ENCODE peak calls at places on chromosome 15, in six cellular contexts. Y is K562, Q is H1, J is HepG2, E is GM12878, N is HCT116. I is an unnamed sample.

GRCh38 chr15:63049747-63050439 is 7.3 kb downstream of the TPM1 start:
- DNase-seq in Y (no peak), Q (no peak), J (peak; percentile 56), E (no peak), N (no peak), I (no peak)

GRCh38 chr15:75024102-75024636 is 779 bp downstream of the PPCDC start:
- DNase-seq in Y (peak; percentile 42), Q (no peak), J (no peak), E (no peak), N (no peak), I (peak; percentile 47)

GRCh38 chr15:89115547-89115946 is 27.3 kb downstream of the ABHD2 start:
- DNase-seq in Y (no peak), Q (no peak), J (no peak), E (no peak), N (no peak), I (no peak)

GRCh38 chr15:26261966-26262365 is 398.8 kb upstream of the ATP10A start:
- DNase-seq in Y (no peak), Q (no peak), J (no peak), E (no peak), N (no peak), I (no peak)

GRCh38 chr15:40446144-40446543 is 5.4 kb downstream of the BAHD1 start:
- DNase-seq in Y (no peak), Q (no peak), J (no peak), E (no peak), N (no peak), I (no peak)

GRCh38 chr15:66772967-66773873 is 71.2 kb downstream of the SMAD6 start:
- DNase-seq in Y (no peak), Q (no peak), J (peak; percentile 75), E (no peak), N (no peak), I (peak; percentile 55)

GRCh38 chr15:92780816-92781215 is 119.3 kb upstream of the CHD2 start:
- DNase-seq in Y (no peak), Q (no peak), J (no peak), E (no peak), N (no peak), I (peak; percentile 60)

GRCh38 chr15:69034352-69034751 is 19.9 kb downstream of the NOX5 start:
- DNase-seq in Y (no peak), Q (no peak), J (no peak), E (no peak), N (no peak), I (no peak)

GRCh38 chr15:69557340-69558137 is 104.9 kb downstream of the RPLP1 start:
- DNase-seq in Y (no peak), Q (no peak), J (peak; percentile 82), E (no peak), N (peak; percentile 55), I (no peak)

GRCh38 chr15:50256188-50257041 is 9.1 kb downstream of the HDC start:
- DNase-seq in Y (no peak), Q (no peak), J (no peak), E (no peak), N (peak; percentile 18), I (no peak)

GRCh38 chr15:45166792-45167630 is 20.8 kb downstream of the SHF start:
- DNase-seq in Y (peak; percentile 89), Q (peak; percentile 84), J (peak; percentile 62), E (peak; percentile 51), N (peak; percentile 59), I (peak; percentile 83)

GRCh38 chr15:29631076-29632070 is 190.9 kb downstream of the TJP1 start:
- DNase-seq in Y (no peak), Q (no peak), J (no peak), E (no peak), N (no peak), I (peak; percentile 30)

GRCh38 chr15:86382341-86382740 is 302.7 kb downstream of the AGBL1 start:
- DNase-seq in Y (no peak), Q (no peak), J (no peak), E (no peak), N (no peak), I (no peak)

GRCh38 chr15:56917652-56918045 is 795 bp upstream of the TCF12 start:
- DNase-seq in Y (no peak), Q (no peak), J (no peak), E (no peak), N (no peak), I (no peak)

GRCh38 chr15:74302821-74303359 is 64.6 kb downstream of the CYP11A1 start:
- DNase-seq in Y (peak; percentile 54), Q (peak; percentile 47), J (peak; percentile 11), E (no peak), N (no peak), I (peak; percentile 93)

DNA sequence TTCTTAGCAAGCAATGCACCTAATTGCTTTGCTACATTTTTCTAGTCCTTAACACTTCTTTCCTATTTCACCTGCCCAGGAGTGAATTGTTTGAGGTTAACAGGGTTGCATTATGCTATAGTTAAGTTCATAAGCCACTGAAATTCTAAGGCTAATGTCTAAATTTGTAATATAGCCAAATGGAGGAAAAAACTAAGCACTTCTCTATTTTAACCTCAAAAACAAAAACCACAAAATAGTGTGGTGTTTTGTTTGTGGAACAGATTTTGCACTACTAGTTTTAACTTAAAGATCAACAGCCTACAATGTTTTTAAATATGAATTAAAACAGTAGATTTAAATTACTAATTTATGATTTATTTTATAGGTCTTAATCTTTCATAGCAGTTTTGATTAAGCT is 5.5 kb downstream of the ATOSA start:
- DNase-seq in Y (no peak), Q (no peak), J (no peak), E (no peak), N (no peak), I (no peak)
- H3K4me2 ChIP-seq in Y (no peak overlapping the region), Q (no peak overlapping the region), J (no peak overlapping the region), E (peak overlapping the region; percentile 11), N (no peak overlapping the region), I (no peak overlapping the region)

GRCh38 chr15:81301815-81302399 is 22.0 kb downstream of the STARD5 start:
- DNase-seq in Y (no peak), Q (no peak), J (no peak), E (peak; percentile 80), N (no peak), I (no peak)
- TF ChIP-seq RAD21 in Y (no peak), Q (no peak), J (no peak), E (peak; percentile 28), N (no peak), I (no peak)

GRCh38 chr15:82964890-82965289 is 12.4 kb upstream of the HOMER2 start:
- DNase-seq in Y (no peak), Q (no peak), J (no peak), E (no peak), N (no peak), I (no peak)

GRCh38 chr15:82963356-82964341 is 11.1 kb upstream of the HOMER2 start:
- DNase-seq in Y (no peak), Q (no peak), J (no peak), E (no peak), N (no peak), I (no peak)

GRCh38 chr15:82968066-82968465 is 15.5 kb upstream of the HOMER2 start:
- DNase-seq in Y (no peak), Q (no peak), J (no peak), E (no peak), N (no peak), I (no peak)

GRCh38 chr15:82969353-82969752 is 16.7 kb upstream of the RAMAC start:
- DNase-seq in Y (no peak), Q (no peak), J (no peak), E (no peak), N (no peak), I (no peak)

GRCh38 chr15:82966671-82967071 is 14.2 kb upstream of the HOMER2 start:
- DNase-seq in Y (no peak), Q (no peak), J (no peak), E (peak; percentile 51), N (no peak), I (no peak)
- TF ChIP-seq SIN3A in Y (no peak), Q (no peak), J (no peak), E (no peak), N (no peak), I (no peak)

GRCh38 chr15:32856753-32857152 is 138.9 kb downstream of the GREM1 start:
- DNase-seq in Y (no peak), Q (no peak), J (no peak), E (no peak), N (no peak), I (no peak)
- H3K4me2 ChIP-seq in Y (no peak overlapping the region), Q (no peak overlapping the region), J (no peak overlapping the region), E (no peak overlapping the region), N (no peak overlapping the region), I (peak overlapping the region; percentile 59)

GRCh38 chr15:36691596-36691995 is 112.2 kb downstream of the CDIN1 start:
- DNase-seq in Y (no peak), Q (no peak), J (no peak), E (no peak), N (no peak), I (peak; percentile 7)

GRCh38 chr15:36693644-36694043 is 114.2 kb downstream of the CDIN1 start:
- DNase-seq in Y (no peak), Q (no peak), J (no peak), E (no peak), N (no peak), I (no peak)

GRCh38 chr15:36688310-36689102 is 109.1 kb downstream of the CDIN1 start:
- DNase-seq in Y (no peak), Q (no peak), J (no peak), E (no peak), N (no peak), I (no peak)
- TF ChIP-seq RAD21 in Y (no peak), Q (no peak), J (no peak), E (no peak), N (no peak), I (no peak)

DNA sequence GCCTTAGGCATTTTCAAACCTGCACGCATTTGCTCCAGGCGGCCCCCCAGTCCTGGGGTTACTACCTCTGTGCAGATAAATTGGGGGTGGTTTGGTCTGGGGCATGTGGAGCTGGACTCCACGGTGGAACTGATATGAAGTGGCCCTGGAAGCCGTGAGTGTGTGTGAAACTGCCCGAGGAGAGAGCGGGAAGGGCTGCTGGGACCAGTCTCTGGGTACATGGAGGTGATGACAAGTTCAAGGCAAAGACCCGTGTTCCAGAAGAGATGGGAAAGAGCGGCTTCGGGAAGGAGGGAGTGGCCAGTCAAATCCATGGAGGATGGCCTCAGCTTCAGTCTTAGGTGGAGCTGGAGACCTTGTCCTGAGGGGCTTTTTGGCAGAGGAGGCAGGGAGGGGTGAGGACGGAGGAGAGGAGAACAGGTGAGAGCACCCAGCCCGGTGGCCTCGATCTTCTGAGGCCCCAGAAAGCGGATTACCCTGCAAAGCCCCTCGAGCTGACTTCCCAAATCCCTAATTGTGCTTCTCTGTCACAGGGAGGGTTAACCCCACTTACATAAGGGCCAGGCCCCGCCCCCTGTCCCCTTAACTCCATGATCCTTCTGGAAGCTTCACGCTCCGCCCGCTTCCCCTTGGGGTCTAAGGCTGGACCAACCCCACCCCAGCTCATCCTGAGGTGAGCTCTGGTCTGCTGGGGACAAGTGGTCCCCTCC is 1.9 kb upstream of the NR2E3 start:
- DNase-seq in Y (no peak), Q (no peak), J (no peak), E (no peak), N (no peak), I (no peak)
- TF ChIP-seq SIN3A in Y (no peak), Q (no peak), J (no peak), E (no peak), N (no peak), I (no peak)